ENCODE peak calls at places on chromosomes 16 and 17, in four cellular contexts. I is stomach, Z is A549, S is breast epithelium. H is an unnamed sample.

GRCh38 chr17:4980644-4981216 is 6.7 kb downstream of the CAMTA2 start:
- DNase-seq in I (no peak), Z (peak), S (no peak), H (no peak)

GRCh38 chr17:75265614-75266314 is 4.1 kb downstream of the MRPS7 start:
- DNase-seq in S (no peak), Z (no peak), I (no peak), H (no peak)

GRCh38 chr17:29588017-29588557 is 1.4 kb downstream of the GIT1 start:
- DNase-seq in Z (no peak), I (no peak), S (no peak), H (no peak)

GRCh38 chr17:80477647-80478478 is 1.5 kb upstream of the NPTX1 start:
- DNase-seq in S (no peak), I (no peak), Z (peak), H (peak)

GRCh38 chr17:37820313-37821024 is 75.6 kb upstream of the HNF1B start:
- DNase-seq in I (no peak), Z (no peak), S (no peak), H (no peak)

GRCh38 chr16:27980076-27980775 is 83.3 kb downstream of the GSG1L start:
- DNase-seq in Z (no peak), I (no peak), S (no peak), H (no peak)

GRCh38 chr16:11215935-11216556 is 40.0 kb downstream of the SOCS1 start:
- DNase-seq in I (no peak), S (no peak), Z (no peak), H (no peak)

GRCh38 chr16:85821441-85821901 is 22.0 kb downstream of the COX4I1 start:
- DNase-seq in Z (peak), S (peak), I (peak), H (peak)

GRCh38 chr17:951388-952132 is 28.0 kb downstream of the NXN start:
- DNase-seq in S (peak), Z (peak), I (no peak), H (no peak)

GRCh38 chr16:65377131-65377649 is 255.3 kb upstream of the CDH11 start:
- DNase-seq in Z (no peak), S (no peak), I (no peak), H (no peak)

GRCh38 chr16:89314357-89314756 is 96.9 kb downstream of the ZNF778 start:
- DNase-seq in I (no peak), S (no peak), Z (no peak), H (no peak)

GRCh38 chr16:89084814-89085612 is 8.6 kb upstream of the ACSF3 start:
- DNase-seq in I (no peak), S (no peak), Z (no peak), H (no peak)

GRCh38 chr17:79997004-79997673 is 38.5 kb downstream of the TBC1D16 start:
- DNase-seq in S (no peak), Z (no peak), I (no peak), H (no peak)

GRCh38 chr17:4543557-4544026 is 11.6 kb downstream of the MYBBP1A start:
- DNase-seq in I (no peak), Z (no peak), S (no peak), H (no peak)

GRCh38 chr16:56257260-56257659 is 66.0 kb downstream of the GNAO1 start:
- DNase-seq in I (peak), S (no peak), Z (no peak), H (peak)

GRCh38 chr17:38914741-38915638 is 10.4 kb upstream of the LASP1NB start:
- DNase-seq in Z (no peak), I (peak), S (no peak), H (peak)

GRCh38 chr16:19700319-19700781 is 17.7 kb downstream of the KNOP1 start:
- DNase-seq in S (no peak), I (no peak), Z (peak), H (peak)

GRCh38 chr16:9126609-9127008 is 35.2 kb downstream of the HAPSTR1 start:
- DNase-seq in Z (no peak), S (peak), I (no peak), H (no peak)

GRCh38 chr16:565420-566330 is 1.1 kb upstream of the NHLRC4 start:
- DNase-seq in I (no peak), S (no peak), Z (no peak), H (no peak)

GRCh38 chr17:76998839-76999238 is 130.6 kb downstream of the MGAT5B start:
- DNase-seq in S (no peak), Z (no peak), I (no peak), H (no peak)

GRCh38 chr17:36665417-36665816 is 64.0 kb downstream of the MRM1 start:
- DNase-seq in I (no peak), S (no peak), Z (peak), H (no peak)

GRCh38 chr17:68937890-68938514 is 17.2 kb downstream of the ABCA8 start:
- DNase-seq in I (no peak), S (no peak), Z (no peak), H (no peak)

GRCh38 chr17:57462007-57462579 is 205.8 kb downstream of the MSI2 start:
- DNase-seq in Z (no peak), S (no peak), I (no peak), H (no peak)

GRCh38 chr16:70715860-70716357 is 30.1 kb upstream of the MTSS2 start:
- DNase-seq in I (no peak), S (peak), Z (no peak), H (peak)

GRCh38 chr16:70717065-70717464 is 31.2 kb upstream of the MTSS2 start:
- DNase-seq in Z (no peak), I (no peak), S (no peak), H (no peak)

GRCh38 chr16:70714526-70715112 is 28.8 kb upstream of the MTSS2 start:
- DNase-seq in S (no peak), I (no peak), Z (no peak), H (no peak)

GRCh38 chr16:70713781-70714180 is 27.9 kb upstream of the MTSS2 start:
- DNase-seq in Z (no peak), I (no peak), S (no peak), H (no peak)

GRCh38 chr16:70715113-70715711 is 29.4 kb upstream of the MTSS2 start:
- DNase-seq in S (peak), Z (peak), I (peak), H (peak)
- TF ChIP-seq CTCF in S (peak), Z (no peak), I (no peak), H (no peak)

DNA sequence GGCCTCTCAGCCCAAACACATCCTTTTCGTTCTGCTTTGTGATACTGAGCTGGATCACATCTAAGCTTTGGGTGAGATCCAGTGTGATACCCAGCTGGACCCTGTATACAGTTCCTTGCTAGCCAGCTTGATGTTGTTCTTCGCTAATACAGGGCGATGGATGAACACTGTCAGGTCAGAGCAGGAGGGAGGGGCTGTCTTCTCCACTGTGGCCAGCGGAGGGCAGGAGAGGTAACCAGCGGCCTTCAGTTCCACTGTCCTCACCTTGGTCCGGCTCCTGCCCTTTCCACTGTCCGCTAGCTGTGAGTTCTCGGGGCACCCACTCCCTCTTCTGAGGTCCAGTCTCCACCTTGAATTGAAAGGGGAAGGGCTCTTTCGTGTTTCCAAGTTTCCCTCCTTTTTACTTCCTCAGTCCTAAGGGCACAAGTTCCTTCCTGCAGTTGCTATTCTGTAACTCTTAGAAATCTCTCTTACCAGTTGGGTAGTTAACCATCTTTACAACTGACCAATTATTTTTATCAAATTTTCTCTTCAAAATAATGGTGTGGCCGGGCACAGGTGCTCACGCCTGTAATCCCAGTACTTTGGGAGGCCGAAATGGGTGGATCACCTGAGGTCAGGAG is 3.0 kb upstream of the ZNF213 start:
- DNase-seq in Z (no peak), I (peak), S (no peak), H (peak)
- H3K27ac ChIP-seq in Z (no peak), I (no peak), S (no peak), H (no peak)

DNA sequence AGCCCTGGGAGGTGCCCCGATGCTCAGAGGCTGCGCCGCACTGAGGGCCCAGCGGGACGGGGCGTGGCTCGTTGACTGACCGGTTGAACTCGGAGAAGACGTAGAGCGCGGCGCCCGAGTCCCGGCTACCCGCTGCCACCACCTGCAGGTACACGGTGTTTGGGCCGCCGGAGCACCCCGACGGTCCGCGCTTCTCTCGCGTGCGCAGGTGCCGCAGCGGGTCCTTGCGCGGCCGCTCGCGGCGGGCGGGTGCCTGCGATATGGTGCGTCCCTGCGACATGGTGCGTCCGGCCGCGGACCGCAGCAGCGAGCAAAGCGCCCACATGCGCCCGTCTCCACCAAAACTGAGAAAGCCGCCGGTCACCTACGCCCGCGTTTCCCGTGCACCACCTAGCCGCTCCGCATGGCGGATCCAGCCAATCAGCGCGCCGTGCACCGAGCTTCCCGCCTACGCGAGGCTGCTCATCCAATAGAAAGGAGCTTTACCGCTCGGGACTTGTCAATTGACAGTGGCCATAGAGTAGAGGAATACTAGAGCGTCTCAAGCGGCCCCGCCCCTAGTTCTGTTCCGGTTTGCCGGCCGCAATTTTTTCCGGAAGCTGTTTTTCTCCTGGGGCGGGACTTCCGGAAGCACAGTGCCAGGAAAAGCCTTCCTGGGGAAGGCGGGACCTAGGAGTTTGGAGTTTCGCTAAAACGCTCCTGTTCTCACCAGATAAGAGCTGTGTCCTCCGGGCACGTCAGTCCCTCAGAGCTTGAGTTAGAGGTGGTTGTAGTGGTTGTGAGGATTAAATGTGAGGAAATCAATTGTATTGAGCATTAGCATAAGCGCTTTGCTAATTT is at the start of gene ELAC2:
- DNase-seq in Z (peak), I (peak), S (peak), H (peak)
- TF ChIP-seq POLR2A in Z (peak), I (peak), S (peak), H (no peak)

GRCh38 chr16:7518158-7518557 is 185.5 kb downstream of the RBFOX1 start:
- DNase-seq in Z (no peak), S (no peak), I (no peak), H (no peak)
- TF ChIP-seq CTCF in Z (no peak), S (no peak), I (no peak), H (no peak)